ENCODE peak calls at places on chromosomes 7 and 10, in six cellular contexts. L, O, M, A, Z and T are unnamed samples.

GRCh38 chr7:7292085-7292484 is 109.7 kb downstream of the C1GALT1 start:
- DNase-seq in L (peak), O (no peak), M (no peak), A (no peak), Z (no peak), T (no peak)

GRCh38 chr7:151381083-151381332 is 28.8 kb downstream of the WDR86 start:
- DNase-seq in L (peak), O (no peak), M (no peak), A (no peak), Z (no peak), T (no peak)

GRCh38 chr10:28711079-28711478 is 33.8 kb downstream of the BAMBI start:
- DNase-seq in L (no peak), O (no peak), M (no peak), A (no peak), Z (no peak), T (no peak)

GRCh38 chr10:29332061-29332760 is 43.3 kb downstream of the LYZL1 start:
- DNase-seq in L (no peak), O (no peak), M (no peak), A (no peak), Z (no peak), T (no peak)

GRCh38 chr10:33661580-33662269 is 327.3 kb upstream of the NRP1 start:
- DNase-seq in L (peak), O (peak), M (peak), A (no peak), Z (peak), T (peak)

GRCh38 chr7:41584746-41585145 is 118.1 kb downstream of the INHBA start:
- DNase-seq in L (no peak), O (no peak), M (peak), A (no peak), Z (no peak), T (peak)

GRCh38 chr7:109125001-109125400 is 555.3 kb downstream of the DNAJB9 start:
- DNase-seq in L (no peak), O (no peak), M (no peak), A (no peak), Z (no peak), T (no peak)

GRCh38 chr10:126905776-126906703 is 812 bp downstream of the DOCK1 start:
- DNase-seq in L (no peak), O (peak), M (peak), A (peak), Z (peak), T (peak)

GRCh38 chr10:62005281-62005680 is 103.8 kb downstream of the ARID5B start:
- DNase-seq in L (no peak), O (no peak), M (peak), A (no peak), Z (no peak), T (no peak)

GRCh38 chr7:20298486-20298901 is 32.2 kb upstream of the ITGB8 start:
- DNase-seq in L (peak), O (no peak), M (no peak), A (no peak), Z (no peak), T (no peak)

GRCh38 chr10:31526681-31527080 is 207.7 kb downstream of the ZEB1 start:
- DNase-seq in L (no peak), O (no peak), M (peak), A (no peak), Z (peak), T (no peak)

GRCh38 chr10:4809156-4809555 is 16.9 kb upstream of the AKR1E2 start:
- DNase-seq in L (no peak), O (no peak), M (no peak), A (no peak), Z (no peak), T (no peak)

GRCh38 chr10:30436200-30436599 is 2.2 kb downstream of the MAP3K8 start:
- DNase-seq in L (peak), O (peak), M (peak), A (peak), Z (no peak), T (peak)

GRCh38 chr10:30436688-30437038 is 2.7 kb downstream of the MAP3K8 start:
- DNase-seq in L (no peak), O (no peak), M (no peak), A (no peak), Z (no peak), T (no peak)

GRCh38 chr10:30437039-30437781 is 3.2 kb downstream of the MAP3K8 start:
- DNase-seq in L (peak), O (no peak), M (peak), A (no peak), Z (no peak), T (no peak)

GRCh38 chr10:30439931-30440330 is 5.9 kb downstream of the MAP3K8 start:
- DNase-seq in L (no peak), O (no peak), M (no peak), A (no peak), Z (no peak), T (no peak)

GRCh38 chr10:30438016-30438850 is 4.2 kb downstream of the MAP3K8 start:
- DNase-seq in L (peak), O (no peak), M (no peak), A (no peak), Z (no peak), T (peak)
- H3K4me3 ChIP-seq in L (peak), O (peak), M (peak), A (no peak), Z (peak), T (peak)

DNA sequence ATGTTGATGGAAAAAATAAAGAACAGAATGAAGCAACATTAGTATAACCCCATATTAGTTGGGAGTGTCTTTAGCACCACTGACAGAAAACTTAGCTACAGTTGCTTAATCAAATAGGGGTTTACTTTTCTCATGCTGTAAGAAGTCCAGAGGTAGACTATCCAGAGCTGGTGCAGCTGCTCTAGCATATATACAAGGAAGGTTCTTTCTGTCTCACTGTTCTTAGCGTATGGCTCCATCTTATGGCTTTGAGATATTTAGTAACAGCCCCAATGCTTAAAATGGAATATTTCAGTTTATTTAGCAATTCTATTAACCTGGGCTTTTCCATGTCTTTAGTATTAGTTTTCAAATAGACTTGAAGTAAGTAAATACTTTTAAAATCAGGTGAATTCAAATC is 15.2 kb upstream of the WNT2 start:
- DNase-seq in L (no peak), O (no peak), M (peak), A (no peak), Z (no peak), T (peak)
- TF ChIP-seq CTCF in L (no peak), O (no peak), M (no peak), A (no peak), Z (no peak), T (no peak)

DNA sequence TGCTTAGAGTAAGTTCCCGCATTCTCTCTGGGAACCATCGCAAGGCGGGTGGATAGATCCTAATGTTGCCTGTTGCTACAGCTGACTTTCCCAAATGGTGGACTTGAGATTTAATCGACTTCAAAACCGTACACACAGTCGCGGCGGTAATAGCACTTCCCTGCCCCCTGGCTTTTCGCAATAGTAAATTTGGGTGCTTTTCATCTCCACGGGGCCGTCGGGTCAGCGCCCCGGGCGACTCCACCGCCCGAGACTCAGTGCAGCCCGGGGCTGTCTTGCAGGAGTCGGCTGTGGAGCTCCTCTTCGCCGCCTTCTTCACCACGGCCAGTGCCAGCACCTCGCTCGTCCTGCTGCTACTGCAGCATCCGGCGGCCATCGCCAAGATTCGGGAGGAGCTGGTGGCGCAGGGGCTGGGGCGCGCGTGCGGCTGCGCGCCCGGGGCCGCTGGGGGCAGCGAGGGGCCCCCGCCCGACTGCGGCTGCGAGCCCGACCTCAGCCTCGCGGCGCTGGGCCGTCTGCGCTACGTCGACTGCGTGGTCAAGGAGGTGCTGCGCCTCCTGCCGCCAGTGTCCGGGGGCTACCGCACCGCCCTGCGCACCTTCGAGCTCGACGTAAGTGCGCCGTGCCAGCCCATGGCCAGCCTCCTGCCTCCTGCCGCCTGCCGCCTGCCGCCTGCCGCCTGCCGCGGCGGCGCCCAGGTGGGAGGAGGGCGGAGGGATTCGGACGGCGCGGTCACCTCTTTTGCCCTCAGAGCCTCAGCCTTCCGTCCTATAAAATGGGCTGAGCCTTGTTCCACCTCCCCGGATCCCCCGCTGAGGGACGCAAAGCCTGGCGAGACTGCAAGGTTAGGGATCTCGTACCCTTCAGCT is 5.3 kb downstream of the CYP26C1 start:
- DNase-seq in L (no peak), O (no peak), M (no peak), A (peak), Z (no peak), T (peak)
- H3K4me3 ChIP-seq in L (no peak), O (no peak), M (no peak), A (peak), Z (no peak), T (no peak)

DNA sequence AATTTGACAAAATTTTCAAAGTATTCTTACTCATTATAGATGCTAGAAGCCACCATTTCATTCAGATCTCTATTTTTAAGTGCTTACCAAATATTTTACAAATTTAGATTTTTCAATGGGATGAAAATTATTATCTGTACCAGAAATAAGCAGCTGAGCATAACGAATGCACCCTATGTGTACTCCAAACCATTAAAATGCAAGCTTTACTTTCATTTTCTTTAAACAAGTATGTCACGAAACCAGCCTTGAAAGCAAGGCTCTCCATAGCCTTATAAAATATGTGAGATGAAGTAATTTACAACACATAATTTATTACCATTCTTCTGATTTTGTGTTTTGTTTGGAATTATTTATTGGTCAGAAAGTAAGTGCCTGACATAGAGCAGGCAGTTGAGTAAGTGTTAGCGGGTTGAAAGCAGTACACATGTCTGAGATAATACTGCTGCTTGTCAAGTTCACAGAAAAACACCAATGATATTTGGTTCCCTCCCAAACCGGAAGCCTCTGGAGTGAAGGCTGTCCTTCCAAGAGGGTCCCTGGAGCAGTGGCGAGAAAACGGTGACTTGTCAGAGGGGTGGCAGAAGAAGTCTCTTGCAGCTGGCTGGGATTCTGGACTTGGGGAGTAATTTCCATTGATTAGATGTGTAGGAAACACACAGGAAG is 322.7 kb upstream of the PFKP start:
- DNase-seq in L (peak), O (no peak), M (no peak), A (no peak), Z (no peak), T (no peak)
- TF ChIP-seq CTCF in L (no peak), O (no peak), M (no peak), A (no peak), Z (no peak), T (no peak)

GRCh38 chr7:30321089-30321991 is 36.9 kb downstream of the ZNRF2 start:
- DNase-seq in L (peak), O (no peak), M (peak), A (peak), Z (no peak), T (peak)
- H3K4me3 ChIP-seq in L (peak), O (peak), M (peak), A (peak), Z (no peak), T (peak)